ENCODE peak calls at places on chromosomes 1 and 21, in four cellular contexts. A, L, Q and M are unnamed samples.

GRCh38 chr1:13651279-13651678 is 48.7 kb upstream of the PRDM2 start:
- DNase-seq in Q (no peak), A (no peak), L (no peak), M (no peak)

GRCh38 chr1:36366091-36366661 is 19.5 kb downstream of the STK40 start:
- DNase-seq in L (no peak), A (peak), Q (peak), M (no peak)

GRCh38 chr1:70627910-70628309 is 216.8 kb downstream of the CTH start:
- DNase-seq in A (no peak), L (no peak), Q (no peak), M (peak)

GRCh38 chr1:155136728-155137127 is 1.1 kb downstream of the SLC50A1 start:
- DNase-seq in L (no peak), Q (no peak), A (peak), M (peak)

GRCh38 chr1:113876181-113876580 is 4.7 kb upstream of the PTPN22 start:
- DNase-seq in L (no peak), A (no peak), Q (no peak), M (no peak)

GRCh38 chr1:232675267-232675666 is 45.3 kb upstream of the SIPA1L2 start:
- DNase-seq in Q (peak), A (no peak), L (no peak), M (no peak)

GRCh38 chr1:214012418-214012817 is 24.6 kb downstream of the PROX1 start:
- DNase-seq in A (no peak), Q (no peak), L (peak), M (no peak)

GRCh38 chr1:17122449-17123194 is 3.4 kb upstream of the PADI2 start:
- DNase-seq in Q (no peak), A (peak), L (peak), M (no peak)

GRCh38 chr1:101520302-101520701 is 283.5 kb downstream of the S1PR1 start:
- DNase-seq in Q (no peak), L (peak), A (no peak), M (no peak)

GRCh38 chr1:91501527-91501859 is 842 bp downstream of the CDC7 start:
- DNase-seq in L (peak), A (no peak), Q (no peak), M (no peak)

GRCh38 chr1:208031316-208031931 is 120.5 kb upstream of the CD34 start:
- DNase-seq in Q (no peak), A (no peak), L (no peak), M (no peak)

GRCh38 chr1:9086060-9086459 is 16.6 kb upstream of the SLC2A5 start:
- DNase-seq in L (no peak), Q (no peak), A (no peak), M (no peak)

GRCh38 chr21:36910581-36911307 is 55.7 kb downstream of the HLCS start:
- DNase-seq in A (no peak), L (peak), Q (no peak), M (no peak)

GRCh38 chr1:183619719-183620118 is 15.9 kb downstream of the ARPC5 start:
- DNase-seq in Q (no peak), L (no peak), A (no peak), M (no peak)
- H3K4me3 ChIP-seq in Q (no peak), L (no peak), A (no peak), M (no peak)

GRCh38 chr1:165114022-165114888 is 242.3 kb downstream of the LMX1A start:
- DNase-seq in Q (no peak), A (no peak), L (peak), M (no peak)
- H3K4me3 ChIP-seq in Q (no peak), A (no peak), L (no peak), M (no peak)

GRCh38 chr1:61078611-61079010 is 3.8 kb upstream of the NFIA start:
- DNase-seq in Q (no peak), A (no peak), L (peak), M (no peak)
- H3K4me3 ChIP-seq in Q (peak), A (peak), L (peak), M (no peak)

GRCh38 chr1:217527151-217527550 is 103.7 kb downstream of the GPATCH2 start:
- DNase-seq in A (no peak), Q (no peak), L (no peak), M (no peak)
- H3K4me3 ChIP-seq in A (no peak), Q (no peak), L (no peak), M (no peak)

GRCh38 chr1:153536618-153537375 is 1.0 kb upstream of the S100A6 start:
- DNase-seq in L (no peak), A (peak), Q (no peak), M (no peak)
- H3K4me3 ChIP-seq in L (no peak), A (peak), Q (peak), M (peak)

GRCh38 chr1:230144010-230144614 is 77.1 kb downstream of the GALNT2 start:
- DNase-seq in Q (no peak), L (no peak), A (peak), M (no peak)

GRCh38 chr1:230145953-230146476 is 79.0 kb downstream of the GALNT2 start:
- DNase-seq in Q (no peak), A (no peak), L (no peak), M (no peak)

GRCh38 chr1:230144765-230145504 is 77.9 kb downstream of the GALNT2 start:
- DNase-seq in Q (no peak), A (peak), L (no peak), M (no peak)

GRCh38 chr1:230146709-230147108 is 79.7 kb downstream of the GALNT2 start:
- DNase-seq in A (no peak), L (no peak), Q (no peak), M (no peak)

GRCh38 chr1:230145505-230145899 is 78.5 kb downstream of the GALNT2 start:
- DNase-seq in Q (no peak), A (no peak), L (no peak), M (no peak)
- H3K4me3 ChIP-seq in Q (no peak), A (no peak), L (no peak), M (no peak)

DNA sequence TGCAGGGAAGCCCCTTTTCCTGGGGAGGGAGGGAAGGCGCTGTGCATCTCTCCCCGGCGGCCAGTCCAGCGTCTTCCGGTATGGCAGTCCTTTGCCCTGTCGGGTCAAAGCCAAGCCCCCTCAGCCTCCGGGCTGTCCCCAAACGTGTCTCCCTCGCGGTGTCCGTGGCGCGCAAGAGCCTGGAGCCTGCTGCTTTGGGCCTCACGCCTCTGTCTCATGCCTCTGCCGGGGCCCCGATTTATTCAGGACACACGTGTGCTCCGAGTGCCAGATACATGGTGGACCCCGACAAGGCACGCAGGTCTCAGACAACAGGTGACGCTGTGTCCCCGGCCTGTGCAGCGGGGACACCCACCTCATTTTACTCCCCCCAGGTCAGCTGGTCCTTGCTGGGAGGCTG is 176.7 kb downstream of the CAMTA1 start:
- DNase-seq in Q (no peak), L (no peak), A (no peak), M (no peak)
- H3K4me3 ChIP-seq in Q (no peak), L (no peak), A (peak), M (no peak)

GRCh38 chr1:185644531-185644930 is 89.7 kb upstream of the HMCN1 start:
- DNase-seq in A (no peak), Q (no peak), L (no peak), M (no peak)

GRCh38 chr1:185645686-185646085 is 88.5 kb upstream of the HMCN1 start:
- DNase-seq in L (peak), Q (no peak), A (no peak), M (no peak)

GRCh38 chr1:185645201-185645640 is 89.0 kb upstream of the HMCN1 start:
- DNase-seq in L (no peak), Q (no peak), A (no peak), M (no peak)

GRCh38 chr1:185648858-185649589 is 85.2 kb upstream of the HMCN1 start:
- DNase-seq in L (no peak), A (no peak), Q (no peak), M (no peak)

GRCh38 chr1:185646202-185646683 is 87.9 kb upstream of the HMCN1 start:
- DNase-seq in Q (peak), A (no peak), L (peak), M (peak)
- H3K4me3 ChIP-seq in Q (no peak), A (no peak), L (no peak), M (no peak)